ENCODE peak calls at places on chromosome 18, in four cellular contexts. One of them, this sample, is unnamed.

GRCh38 chr18:7273301-7273911 is 42.5 kb downstream of the LRRC30 start:
- DNase-seq in CD4-positive, alpha-beta T cell: no peak
- DNase-seq in dorsolateral prefrontal cortex: no peak
- DNase-seq in ureter: peak
- DNase-seq in this sample: peak

GRCh38 chr18:58017267-58017666 is 26.8 kb upstream of the NEDD4L start:
- DNase-seq in CD4-positive, alpha-beta T cell: no peak
- DNase-seq in dorsolateral prefrontal cortex: no peak
- DNase-seq in ureter: no peak
- DNase-seq in this sample: no peak

GRCh38 chr18:79754022-79754761 is 43.5 kb upstream of the KCNG2 start:
- DNase-seq in CD4-positive, alpha-beta T cell: no peak
- DNase-seq in dorsolateral prefrontal cortex: no peak
- DNase-seq in ureter: no peak
- DNase-seq in this sample: no peak

GRCh38 chr18:40338284-40338683 is 1616.8 kb upstream of the PIK3C3 start:
- DNase-seq in CD4-positive, alpha-beta T cell: no peak
- DNase-seq in dorsolateral prefrontal cortex: no peak
- DNase-seq in ureter: no peak
- DNase-seq in this sample: no peak

GRCh38 chr18:33578371-33579146 is 540 bp downstream of the ASXL3 start:
- DNase-seq in CD4-positive, alpha-beta T cell: no peak
- DNase-seq in dorsolateral prefrontal cortex: peak
- DNase-seq in ureter: no peak
- DNase-seq in this sample: peak

GRCh38 chr18:44959013-44959412 is 278.3 kb downstream of the SETBP1 start:
- DNase-seq in CD4-positive, alpha-beta T cell: no peak
- DNase-seq in dorsolateral prefrontal cortex: no peak
- DNase-seq in ureter: no peak
- DNase-seq in this sample: no peak

GRCh38 chr18:37649416-37649815 is 83.8 kb upstream of the CELF4 start:
- DNase-seq in CD4-positive, alpha-beta T cell: no peak
- DNase-seq in dorsolateral prefrontal cortex: no peak
- DNase-seq in ureter: no peak
- DNase-seq in this sample: no peak

GRCh38 chr18:36066001-36066400 is 1.4 kb downstream of the RPRD1A start:
- DNase-seq in CD4-positive, alpha-beta T cell: no peak
- DNase-seq in dorsolateral prefrontal cortex: no peak
- DNase-seq in ureter: no peak
- DNase-seq in this sample: no peak

GRCh38 chr18:62558015-62558663 is 35.3 kb downstream of the ZCCHC2 start:
- DNase-seq in CD4-positive, alpha-beta T cell: no peak
- DNase-seq in dorsolateral prefrontal cortex: no peak
- DNase-seq in ureter: no peak
- DNase-seq in this sample: no peak

GRCh38 chr18:54805571-54806334 is 22.5 kb upstream of the RAB27B start:
- DNase-seq in CD4-positive, alpha-beta T cell: no peak
- DNase-seq in dorsolateral prefrontal cortex: no peak
- DNase-seq in ureter: no peak
- DNase-seq in this sample: peak

GRCh38 chr18:57915848-57916596 is 112.9 kb upstream of the ATP8B1 start:
- DNase-seq in CD4-positive, alpha-beta T cell: no peak
- DNase-seq in dorsolateral prefrontal cortex: peak
- DNase-seq in ureter: no peak
- DNase-seq in this sample: peak

GRCh38 chr18:63149200-63149587 is 170.4 kb downstream of the BCL2 start:
- DNase-seq in CD4-positive, alpha-beta T cell: no peak
- DNase-seq in dorsolateral prefrontal cortex: no peak
- DNase-seq in ureter: no peak
- DNase-seq in this sample: no peak

GRCh38 chr18:47561316-47561715 is 309.9 kb upstream of the SKOR2 start:
- DNase-seq in CD4-positive, alpha-beta T cell: no peak
- DNase-seq in dorsolateral prefrontal cortex: no peak
- DNase-seq in ureter: no peak
- DNase-seq in this sample: no peak

GRCh38 chr18:40670991-40671390 is 1284.0 kb upstream of the PIK3C3 start:
- DNase-seq in CD4-positive, alpha-beta T cell: no peak
- DNase-seq in dorsolateral prefrontal cortex: no peak
- DNase-seq in ureter: no peak
- DNase-seq in this sample: no peak

GRCh38 chr18:46314011-46314410 is 209.8 kb downstream of the HAUS1 start:
- DNase-seq in CD4-positive, alpha-beta T cell: no peak
- DNase-seq in dorsolateral prefrontal cortex: no peak
- DNase-seq in ureter: no peak
- DNase-seq in this sample: no peak

GRCh38 chr18:58953627-58954026 is 89.0 kb downstream of the ZNF532 start:
- DNase-seq in CD4-positive, alpha-beta T cell: no peak
- DNase-seq in dorsolateral prefrontal cortex: no peak
- DNase-seq in ureter: no peak
- DNase-seq in this sample: peak

GRCh38 chr18:470661-471501 is 29.6 kb downstream of the COLEC12 start:
- DNase-seq in CD4-positive, alpha-beta T cell: no peak
- DNase-seq in dorsolateral prefrontal cortex: no peak
- DNase-seq in ureter: no peak
- DNase-seq in this sample: no peak

GRCh38 chr18:50128506-50129271 is 66.3 kb downstream of the MYO5B start:
- DNase-seq in CD4-positive, alpha-beta T cell: no peak
- DNase-seq in dorsolateral prefrontal cortex: no peak
- DNase-seq in ureter: no peak
- DNase-seq in this sample: no peak

GRCh38 chr18:76252880-76253279 is 242.2 kb downstream of the ZNF516 start:
- DNase-seq in CD4-positive, alpha-beta T cell: no peak
- DNase-seq in dorsolateral prefrontal cortex: no peak
- DNase-seq in ureter: no peak
- DNase-seq in this sample: no peak

GRCh38 chr18:41096504-41096903 is 858.5 kb upstream of the PIK3C3 start:
- DNase-seq in CD4-positive, alpha-beta T cell: no peak
- DNase-seq in dorsolateral prefrontal cortex: no peak
- DNase-seq in ureter: no peak
- DNase-seq in this sample: no peak

GRCh38 chr18:3015203-3015590 is 2.3 kb upstream of the LPIN2 start:
- DNase-seq in CD4-positive, alpha-beta T cell: no peak
- DNase-seq in dorsolateral prefrontal cortex: no peak
- DNase-seq in ureter: no peak
- DNase-seq in this sample: peak

GRCh38 chr18:25842665-25843064 is 247.7 kb downstream of the SS18 start:
- DNase-seq in CD4-positive, alpha-beta T cell: no peak
- DNase-seq in dorsolateral prefrontal cortex: no peak
- DNase-seq in ureter: no peak
- DNase-seq in this sample: no peak

GRCh38 chr18:3689986-3690681 is 240.2 kb downstream of the TGIF1 start:
- DNase-seq in CD4-positive, alpha-beta T cell: no peak
- DNase-seq in dorsolateral prefrontal cortex: no peak
- DNase-seq in ureter: no peak
- DNase-seq in this sample: no peak

GRCh38 chr18:37334494-37335125 is 231.0 kb downstream of the CELF4 start:
- DNase-seq in CD4-positive, alpha-beta T cell: no peak
- DNase-seq in dorsolateral prefrontal cortex: no peak
- DNase-seq in ureter: no peak
- DNase-seq in this sample: peak

GRCh38 chr18:74906189-74906588 is 302.8 kb downstream of the PTGR3 start:
- DNase-seq in CD4-positive, alpha-beta T cell: no peak
- DNase-seq in dorsolateral prefrontal cortex: no peak
- DNase-seq in ureter: no peak
- DNase-seq in this sample: no peak